ENCODE peak calls at places on chromosomes 1 and 21, in five cellular contexts. R, T, J, H and G are unnamed samples.

GRCh38 chr1:5597991-5598823 is 394.0 kb downstream of the NPHP4 start:
- DNase-seq in R (no peak), T (no peak), J (no peak), H (no peak), G (peak)

GRCh38 chr1:178932552-178932906 is 61.7 kb upstream of the ANGPTL1 start:
- DNase-seq in R (no peak), T (no peak), J (no peak), H (no peak), G (no peak)

GRCh38 chr1:47827032-47827585 is 170.1 kb downstream of the TRABD2B start:
- DNase-seq in R (no peak), T (no peak), J (no peak), H (no peak), G (no peak)

GRCh38 chr1:52503706-52504105 is 49.2 kb downstream of the TUT4 start:
- DNase-seq in R (no peak), T (no peak), J (no peak), H (no peak), G (no peak)

GRCh38 chr1:230750986-230751625 is 3.9 kb downstream of the CAPN9 start:
- DNase-seq in R (no peak), T (no peak), J (no peak), H (no peak), G (no peak)

GRCh38 chr1:94462606-94463005 is 44.4 kb downstream of the ABCD3 start:
- DNase-seq in R (no peak), T (no peak), J (no peak), H (no peak), G (no peak)

GRCh38 chr1:247627951-247628350 is 22.6 kb downstream of the OR2G3 start:
- DNase-seq in R (no peak), T (no peak), J (no peak), H (no peak), G (no peak)

GRCh38 chr21:34871026-34871908 is 177.8 kb downstream of the RUNX1 start:
- DNase-seq in R (no peak), T (no peak), J (peak), H (no peak), G (no peak)

GRCh38 chr1:71196685-71197084 is 115.8 kb upstream of the ZRANB2 start:
- DNase-seq in R (no peak), T (no peak), J (peak), H (no peak), G (peak)

GRCh38 chr1:164443836-164444235 is 115.1 kb upstream of the PBX1 start:
- DNase-seq in R (no peak), T (no peak), J (no peak), H (no peak), G (no peak)

GRCh38 chr1:210373878-210374599 is 45.3 kb downstream of the HHAT start:
- DNase-seq in R (peak), T (peak), J (peak), H (peak), G (peak)

GRCh38 chr1:115643219-115643618 is 1.4 kb downstream of the VANGL1 start:
- DNase-seq in R (no peak), T (no peak), J (no peak), H (no peak), G (no peak)

GRCh38 chr1:178606839-178607238 is 93.9 kb downstream of the TEX35 start:
- DNase-seq in R (no peak), T (no peak), J (no peak), H (no peak), G (no peak)

GRCh38 chr1:118862755-118863154 is 125.4 kb downstream of the TBX15 start:
- DNase-seq in R (no peak), T (no peak), J (no peak), H (peak), G (peak)

GRCh38 chr1:243712890-243713425 is 137.1 kb downstream of the AKT3 start:
- DNase-seq in R (no peak), T (no peak), J (peak), H (no peak), G (peak)

GRCh38 chr1:162993866-162994265 is 75.3 kb upstream of the RGS4 start:
- DNase-seq in R (no peak), T (no peak), J (no peak), H (no peak), G (no peak)

GRCh38 chr1:8167936-8168335 is 141.8 kb upstream of the ERRFI1 start:
- DNase-seq in R (no peak), T (no peak), J (no peak), H (no peak), G (no peak)

GRCh38 chr1:192726820-192727504 is 81.9 kb upstream of the RGS2 start:
- DNase-seq in R (no peak), T (no peak), J (no peak), H (no peak), G (no peak)

GRCh38 chr21:46154955-46155513 is 345 bp downstream of the FTCD start:
- DNase-seq in R (no peak), T (no peak), J (no peak), H (no peak), G (no peak)